ENCODE peak calls at places on chromosomes 13 and 19, in nine cellular contexts. O, P, I, B, Z, M, S, D and K are unnamed samples.

GRCh38 chr13:50366488-50367174 is 351.4 kb downstream of the KCNRG start:
- DNase-seq in O (no peak), P (no peak), I (no peak), B (no peak), Z (peak; percentile 84), M (no peak), S (no peak), D (no peak), K (no peak)

GRCh38 chr19:45346449-45346848 is 5.9 kb downstream of the KLC3 start:
- DNase-seq in O (no peak), P (no peak), I (no peak), B (no peak), Z (no peak), M (no peak), S (no peak), D (peak; percentile 94), K (peak; percentile 18)

GRCh38 chr19:28990522-28990921 is 222.4 kb downstream of the UQCRFS1 start:
- DNase-seq in O (no peak), P (no peak), I (no peak), B (no peak), Z (no peak), M (no peak), S (no peak), D (no peak), K (no peak)

GRCh38 chr19:10292789-10293636 is 3.3 kb downstream of the ICAM5 start:
- DNase-seq in O (no peak), P (no peak), I (no peak), B (no peak), Z (no peak), M (no peak), S (no peak), D (peak; percentile 74), K (no peak)

GRCh38 chr13:59178344-59178743 is 985.4 kb downstream of the DIAPH3 start:
- DNase-seq in O (no peak), P (no peak), I (peak; percentile 19), B (no peak), Z (no peak), M (no peak), S (no peak), D (peak; percentile 61), K (no peak)

GRCh38 chr19:54875506-54875905 is 1.5 kb downstream of the FCAR start:
- DNase-seq in O (no peak), P (no peak), I (no peak), B (no peak), Z (no peak), M (no peak), S (no peak), D (peak; percentile 2), K (no peak)

GRCh38 chr19:55210120-55210493 is 806 bp upstream of the PTPRH start:
- DNase-seq in O (no peak), P (no peak), I (peak; percentile 100), B (no peak), Z (no peak), M (no peak), S (no peak), D (peak; percentile 93), K (peak; percentile 77)

GRCh38 chr13:36414461-36414860 is 17.8 kb upstream of the CCNA1 start:
- DNase-seq in O (no peak), P (no peak), I (no peak), B (no peak), Z (no peak), M (no peak), S (no peak), D (no peak), K (no peak)

GRCh38 chr19:34075661-34076091 is 96.6 kb upstream of the LSM14A start:
- DNase-seq in O (no peak), P (no peak), I (peak; percentile 8), B (no peak), Z (no peak), M (no peak), S (no peak), D (no peak), K (no peak)

GRCh38 chr13:23656637-23657036 is 86.4 kb downstream of the TNFRSF19 start:
- DNase-seq in O (no peak), P (no peak), I (no peak), B (no peak), Z (peak; percentile 11), M (no peak), S (no peak), D (peak; percentile 81), K (no peak)

GRCh38 chr19:39407644-39408391 is 1.2 kb downstream of the ZFP36 start:
- DNase-seq in O (peak; percentile 83), P (peak; percentile 54), I (peak; percentile 35), B (peak; percentile 47), Z (no peak), M (no peak), S (peak; percentile 42), D (peak; percentile 93), K (peak; percentile 70)

GRCh38 chr19:2503521-2504109 is 27.7 kb downstream of the GADD45B start:
- DNase-seq in O (peak; percentile 38), P (peak; percentile 79), I (peak; percentile 95), B (no peak), Z (no peak), M (no peak), S (peak; percentile 73), D (peak; percentile 94), K (no peak)

GRCh38 chr19:55581145-55581827 is 638 bp upstream of the ZNF579 start:
- DNase-seq in O (no peak), P (no peak), I (no peak), B (no peak), Z (no peak), M (no peak), S (no peak), D (peak; percentile 62), K (no peak)

GRCh38 chr19:42295831-42296525 is 6.0 kb upstream of the PRR19 start:
- DNase-seq in O (peak; percentile 85), P (peak; percentile 84), I (peak; percentile 72), B (peak; percentile 89), Z (peak; percentile 62), M (no peak), S (peak; percentile 92), D (peak; percentile 97), K (peak; percentile 88)

GRCh38 chr13:93700115-93700514 is 473.5 kb downstream of the GPC6 start:
- DNase-seq in O (no peak), P (no peak), I (no peak), B (no peak), Z (no peak), M (no peak), S (no peak), D (peak; percentile 3), K (no peak)

GRCh38 chr13:105908581-105908980 is 626.9 kb downstream of the EFNB2 start:
- DNase-seq in O (peak; percentile 11), P (peak; percentile 1), I (peak; percentile 66), B (no peak), Z (no peak), M (no peak), S (no peak), D (no peak), K (no peak)

GRCh38 chr13:94662274-94662945 is 49.9 kb downstream of the SOX21 start:
- DNase-seq in O (no peak), P (no peak), I (no peak), B (no peak), Z (no peak), M (no peak), S (no peak), D (no peak), K (no peak)

GRCh38 chr13:30045916-30046704 is 195.7 kb upstream of the UBL3 start:
- DNase-seq in O (no peak), P (no peak), I (peak; percentile 32), B (no peak), Z (no peak), M (no peak), S (no peak), D (peak; percentile 87), K (peak; percentile 17)